ENCODE peak calls at places on chromosomes 13 and 19, in seven cellular contexts. G, Z, X, O, S, E and I are unnamed samples.

GRCh38 chr13:72692884-72693514 is 34.4 kb downstream of the MZT1 start:
- DNase-seq in Z (no peak), O (no peak), S (no peak), G (no peak), X (no peak), E (no peak), I (no peak)

GRCh38 chr19:17948967-17949930 is 16.4 kb downstream of the CCDC124 start:
- DNase-seq in G (no peak), Z (no peak), X (no peak), S (no peak), E (peak; percentile 74), O (no peak), I (peak; percentile 60)

GRCh38 chr13:79407349-79407979 is 1.4 kb upstream of the RBM26 start:
- DNase-seq in O (no peak), E (no peak), Z (no peak), X (no peak), G (no peak), S (no peak), I (no peak)

GRCh38 chr13:74847966-74848365 is 634.0 kb downstream of the TBC1D4 start:
- DNase-seq in X (no peak), O (no peak), E (no peak), S (no peak), G (no peak), Z (no peak), I (no peak)

GRCh38 chr13:80141114-80141849 is 199.6 kb downstream of the SPRY2 start:
- DNase-seq in X (no peak), G (no peak), E (peak; percentile 82), Z (no peak), O (no peak), S (no peak), I (no peak)

GRCh38 chr13:79307433-79307861 is 98.6 kb downstream of the RBM26 start:
- DNase-seq in Z (no peak), X (no peak), E (no peak), O (no peak), G (no peak), S (no peak), I (no peak)

GRCh38 chr13:31172535-31172934 is 10.8 kb upstream of the HSPH1 start:
- DNase-seq in O (peak; percentile 72), Z (no peak), E (peak; percentile 75), G (no peak), X (no peak), S (no peak), I (no peak)

GRCh38 chr13:51998723-51999471 is 12.4 kb downstream of the ATP7B start:
- DNase-seq in O (no peak), Z (no peak), X (no peak), G (no peak), E (no peak), S (no peak), I (no peak)

GRCh38 chr19:29260477-29261317 is 47.7 kb upstream of the UQCRFS1 start:
- DNase-seq in E (peak; percentile 31), G (peak; percentile 22), O (no peak), S (no peak), Z (peak; percentile 40), X (peak; percentile 14), I (no peak)

GRCh38 chr13:36298535-36299068 is 988 bp upstream of the CCDC169 start:
- DNase-seq in X (no peak), S (no peak), E (no peak), G (no peak), O (no peak), Z (no peak), I (no peak)

GRCh38 chr19:29971648-29972047 is 29.6 kb downstream of the URI1 start:
- DNase-seq in X (no peak), G (no peak), Z (no peak), E (no peak), S (no peak), O (no peak), I (no peak)

DNA sequence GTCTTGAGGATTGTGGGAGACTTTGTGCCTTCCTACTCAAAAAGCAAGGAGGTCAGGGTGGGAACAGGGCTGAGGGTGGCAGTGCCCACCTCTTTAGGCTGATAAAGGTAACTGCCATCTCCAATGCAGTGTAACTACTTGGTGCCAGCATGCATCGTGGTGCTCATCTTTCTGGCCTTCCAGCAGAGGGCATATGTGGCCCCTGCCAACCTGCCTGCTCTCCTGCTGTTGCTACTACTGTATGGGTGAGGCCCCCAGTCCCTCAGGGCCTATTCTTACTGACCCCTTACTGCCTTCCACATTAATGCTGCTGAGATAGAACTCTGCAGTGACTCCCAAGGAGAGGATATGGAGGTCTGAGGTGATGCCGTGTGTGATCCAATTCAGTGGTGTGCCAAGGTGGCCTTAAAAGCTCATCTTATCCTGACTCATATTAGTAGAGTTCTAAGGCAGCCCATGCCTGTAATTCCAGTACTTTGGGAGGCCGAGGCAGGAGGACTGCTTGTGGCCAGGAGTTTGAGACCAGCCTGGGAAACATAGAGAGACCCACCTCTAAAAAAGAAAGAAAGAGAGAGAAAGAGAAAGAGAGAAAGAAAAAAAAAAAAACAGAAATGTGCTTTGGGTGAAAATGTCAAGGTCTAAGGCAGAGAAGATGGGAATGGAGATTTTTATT is 9.6 kb upstream of the ARHGAP45 start:
- DNase-seq in G (no peak), X (peak; percentile 34), S (no peak), Z (peak; percentile 42), O (no peak), E (no peak), I (no peak)
- TF ChIP-seq CTCF in G (no peak), X (no peak), S (no peak), Z (no peak), O (peak; percentile 33), E (no peak), I (peak; percentile 41)

GRCh38 chr19:2957160-2957559 is 12.4 kb upstream of the ZNF77 start:
- DNase-seq in S (no peak), O (no peak), X (no peak), G (no peak), Z (no peak), E (no peak), I (no peak)

GRCh38 chr19:2950286-2951124 is 5.7 kb upstream of the ZNF77 start:
- DNase-seq in G (peak; percentile 100), X (peak; percentile 100), Z (peak; percentile 97), E (peak; percentile 99), O (peak; percentile 100), S (peak; percentile 100), I (peak; percentile 99)

GRCh38 chr19:2949939-2950285 is 5.1 kb upstream of the ZNF77 start:
- DNase-seq in O (peak; percentile 25), X (no peak), E (peak; percentile 68), Z (peak; percentile 19), S (no peak), G (no peak), I (peak; percentile 45)

GRCh38 chr19:2952953-2953481 is 8.2 kb upstream of the ZNF77 start:
- DNase-seq in Z (peak; percentile 75), X (peak; percentile 85), E (peak; percentile 44), G (no peak), S (no peak), O (peak; percentile 56), I (no peak)
- TF ChIP-seq CTCF in Z (no peak), X (no peak), E (no peak), G (no peak), S (no peak), O (no peak), I (no peak)

DNA sequence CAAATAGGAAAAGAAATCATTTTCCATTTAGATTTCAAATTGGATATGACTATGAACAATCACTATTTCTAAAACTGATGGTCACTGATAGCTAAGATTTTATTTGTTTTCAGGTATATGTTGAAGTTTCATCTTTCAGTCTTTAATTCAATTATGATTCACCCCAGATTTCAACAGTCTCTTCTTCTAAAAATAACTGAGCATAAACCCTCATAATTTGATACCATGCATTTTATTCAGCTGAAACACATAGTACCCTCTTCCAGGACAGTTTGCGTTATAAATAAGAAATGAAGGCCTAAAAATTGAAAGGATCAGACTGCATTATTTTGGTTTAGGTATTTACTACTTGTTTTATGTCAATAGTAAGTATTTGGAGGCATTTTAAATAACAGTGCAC is 428.5 kb upstream of the NBEA start:
- DNase-seq in X (no peak), Z (no peak), O (no peak), E (no peak), G (no peak), S (no peak), I (no peak)
- TF ChIP-seq CTCF in X (no peak), Z (no peak), O (no peak), E (no peak), G (no peak), S (no peak), I (no peak)

GRCh38 chr13:99865420-99865930 is 106.1 kb downstream of the ZIC5 start:
- DNase-seq in S (no peak), G (no peak), X (no peak), O (no peak), E (no peak), Z (no peak), I (no peak)
- TF ChIP-seq CTCF in S (no peak), G (no peak), X (no peak), O (no peak), E (no peak), Z (no peak), I (no peak)

DNA sequence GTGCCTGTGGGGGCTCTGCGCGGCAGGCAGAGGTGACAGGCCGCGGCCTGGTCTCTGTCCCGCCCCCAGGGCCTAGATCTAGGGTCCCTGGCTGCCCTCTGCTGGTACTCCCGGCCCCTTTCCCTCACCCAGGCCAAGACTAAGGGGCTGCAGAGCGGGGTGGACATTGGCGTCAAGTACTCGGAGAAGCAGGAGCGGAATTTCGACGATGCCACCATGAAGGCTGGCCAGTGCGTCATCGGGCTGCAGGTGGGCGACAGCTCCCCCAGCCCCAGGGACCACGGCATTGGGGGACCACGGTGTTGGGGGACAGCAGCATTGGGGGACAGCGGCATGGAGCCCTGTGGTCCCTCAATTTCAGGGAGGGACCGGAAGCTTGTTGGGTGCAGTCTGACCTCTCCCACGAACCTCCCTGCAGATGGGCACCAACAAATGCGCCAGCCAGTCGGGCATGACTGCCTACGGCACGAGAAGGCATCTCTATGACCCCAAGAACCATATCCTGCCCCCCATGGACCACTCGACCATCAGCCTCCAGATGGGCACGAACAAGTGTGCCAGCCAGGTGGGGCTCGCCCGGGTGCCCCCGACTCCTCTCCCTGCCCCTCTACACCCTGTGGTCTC is 3.8 kb upstream of the ABCA7 start:
- DNase-seq in O (no peak), S (no peak), E (no peak), Z (no peak), G (no peak), X (no peak), I (no peak)
- TF ChIP-seq CTCF in O (no peak), S (no peak), E (no peak), Z (no peak), G (no peak), X (no peak), I (peak; percentile 18)

DNA sequence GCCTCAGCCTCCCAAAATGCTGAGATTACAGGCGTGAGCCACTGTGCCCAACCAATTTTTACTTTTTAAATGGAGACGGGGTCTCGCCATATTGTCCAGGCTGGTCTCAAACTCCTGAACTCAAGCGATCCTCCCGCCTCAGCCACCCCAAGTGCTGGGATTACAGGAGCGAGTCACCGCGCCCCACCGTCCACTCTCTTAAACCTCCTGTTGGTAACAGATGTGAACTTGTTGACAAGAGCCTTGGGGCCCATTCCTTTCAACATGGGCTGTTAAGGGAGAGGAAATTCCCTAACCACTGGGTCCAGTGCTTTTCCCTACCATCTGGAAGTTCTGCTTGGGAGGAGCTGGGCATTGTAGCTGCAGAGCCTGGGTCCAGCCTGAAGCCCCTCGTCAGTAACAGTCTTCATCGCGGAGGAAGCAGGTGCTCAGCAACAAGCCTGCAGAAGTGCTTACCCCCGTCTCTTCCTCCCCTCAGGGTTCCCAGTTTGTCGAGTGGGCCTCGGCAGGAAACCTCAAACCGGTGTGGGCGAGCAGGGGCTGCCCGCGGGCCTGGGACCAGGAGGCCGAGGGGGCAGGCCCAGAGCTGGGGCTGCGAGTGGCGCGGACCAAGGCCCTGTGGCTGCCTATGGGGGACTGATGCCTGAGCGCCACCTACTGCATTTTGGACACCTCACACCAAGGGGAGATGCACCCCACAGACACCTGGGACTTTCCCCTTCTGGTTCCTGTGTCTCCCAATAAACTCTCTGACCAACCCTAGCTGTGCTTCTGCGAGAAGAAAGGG is 4.0 kb upstream of the FLT3LG start:
- DNase-seq in E (peak; percentile 58), O (no peak), X (peak; percentile 57), S (no peak), G (no peak), Z (no peak), I (peak; percentile 88)
- TF ChIP-seq CTCF in E (no peak), O (no peak), X (peak; percentile 7), S (no peak), G (no peak), Z (no peak), I (peak; percentile 90)